ENCODE peak calls at places on chromosomes 5 and 9, in ten cellular contexts. K is fibroblast of villous mesenchyme, G is cardiac fibroblast, L is HFFc6, J is sigmoid colon, R is body of pancreas, N is heart right ventricle, T is cardiac muscle cell, Q is GM20000, V is endothelial cell. A is an unnamed sample.

GRCh38 chr5:31270396-31270795 is 76.9 kb downstream of the CDH6 start:
- DNase-seq in K (no peak), G (peak), L (no peak), J (no peak), R (no peak), N (no peak), T (peak), Q (peak), V (peak), A (no peak)

GRCh38 chr5:174064171-174064570 is 18.7 kb downstream of the NSG2 start:
- DNase-seq in K (no peak), G (no peak), L (no peak), J (no peak), R (no peak), N (no peak), T (no peak), Q (no peak), V (no peak), A (no peak)

GRCh38 chr9:33159760-33160127 is 7.4 kb downstream of the B4GALT1 start:
- DNase-seq in K (peak), G (peak), L (peak), J (no peak), R (no peak), N (peak), T (no peak), Q (peak), V (no peak), A (no peak)

GRCh38 chr9:136400038-136400834 is at the start of gene SNAPC4:
- DNase-seq in K (peak), G (peak), L (peak), J (peak), R (peak), N (peak), T (peak), Q (peak), V (peak), A (peak)

GRCh38 chr5:31232273-31232888 is 38.9 kb downstream of the CDH6 start:
- DNase-seq in K (peak), G (peak), L (peak), J (no peak), R (peak), N (peak), T (peak), Q (peak), V (peak), A (no peak)

GRCh38 chr5:178428341-178429155 is 161.6 kb downstream of the COL23A1 start:
- DNase-seq in K (no peak), G (no peak), L (no peak), J (no peak), R (peak), N (peak), T (no peak), Q (no peak), V (peak), A (no peak)

GRCh38 chr5:167051369-167051768 is 1240.1 kb upstream of the WWC1 start:
- DNase-seq in K (no peak), G (no peak), L (no peak), J (no peak), R (no peak), N (no peak), T (no peak), Q (no peak), V (no peak), A (no peak)

GRCh38 chr5:168734657-168735344 is 155.6 kb upstream of the PANK3 start:
- DNase-seq in K (no peak), G (peak), L (no peak), J (peak), R (peak), N (no peak), T (no peak), Q (peak), V (no peak), A (no peak)

GRCh38 chr5:36688722-36689121 is 82.3 kb downstream of the SLC1A3 start:
- DNase-seq in K (peak), G (peak), L (no peak), J (no peak), R (no peak), N (no peak), T (peak), Q (peak), V (peak), A (no peak)

GRCh38 chr9:80501635-80502034 is 929.9 kb downstream of the TLE4 start:
- DNase-seq in K (peak), G (peak), L (no peak), J (no peak), R (no peak), N (no peak), T (no peak), Q (no peak), V (no peak), A (no peak)

GRCh38 chr5:57082441-57083067 is 91.3 kb upstream of the GPBP1 start:
- DNase-seq in K (peak), G (peak), L (peak), J (no peak), R (no peak), N (no peak), T (no peak), Q (no peak), V (no peak), A (no peak)

GRCh38 chr9:123085916-123086315 is 52.4 kb downstream of the GPR21 start:
- DNase-seq in K (no peak), G (no peak), L (no peak), J (no peak), R (no peak), N (no peak), T (no peak), Q (no peak), V (no peak), A (no peak)

GRCh38 chr5:20463206-20463605 is 475.2 kb upstream of the CDH18 start:
- DNase-seq in K (no peak), G (no peak), L (no peak), J (no peak), R (no peak), N (no peak), T (no peak), Q (no peak), V (no peak), A (no peak)

GRCh38 chr9:88660611-88661010 is 125.6 kb downstream of the NXNL2 start:
- DNase-seq in K (peak), G (peak), L (peak), J (no peak), R (no peak), N (no peak), T (peak), Q (no peak), V (peak), A (no peak)
- TF ChIP-seq CTCF in K (peak), G (peak), L (peak), J (no peak), R (no peak), N (peak), T (peak), Q (peak), V (peak), A (peak)

GRCh38 chr5:43560128-43560527 is 3.3 kb upstream of the PAIP1 start:
- DNase-seq in K (peak), G (peak), L (peak), J (no peak), R (no peak), N (no peak), T (no peak), Q (no peak), V (no peak), A (no peak)

GRCh38 chr5:43554497-43554896 is 2.4 kb downstream of the PAIP1 start:
- DNase-seq in K (no peak), G (no peak), L (no peak), J (no peak), R (no peak), N (no peak), T (no peak), Q (no peak), V (no peak), A (no peak)

GRCh38 chr5:43555895-43556606 is 826 bp downstream of the PAIP1 start:
- DNase-seq in K (peak), G (peak), L (no peak), J (peak), R (peak), N (peak), T (peak), Q (peak), V (peak), A (peak)

GRCh38 chr5:43553381-43553780 is 3.5 kb downstream of the PAIP1 start:
- DNase-seq in K (no peak), G (peak), L (no peak), J (no peak), R (no peak), N (no peak), T (no peak), Q (no peak), V (no peak), A (no peak)

DNA sequence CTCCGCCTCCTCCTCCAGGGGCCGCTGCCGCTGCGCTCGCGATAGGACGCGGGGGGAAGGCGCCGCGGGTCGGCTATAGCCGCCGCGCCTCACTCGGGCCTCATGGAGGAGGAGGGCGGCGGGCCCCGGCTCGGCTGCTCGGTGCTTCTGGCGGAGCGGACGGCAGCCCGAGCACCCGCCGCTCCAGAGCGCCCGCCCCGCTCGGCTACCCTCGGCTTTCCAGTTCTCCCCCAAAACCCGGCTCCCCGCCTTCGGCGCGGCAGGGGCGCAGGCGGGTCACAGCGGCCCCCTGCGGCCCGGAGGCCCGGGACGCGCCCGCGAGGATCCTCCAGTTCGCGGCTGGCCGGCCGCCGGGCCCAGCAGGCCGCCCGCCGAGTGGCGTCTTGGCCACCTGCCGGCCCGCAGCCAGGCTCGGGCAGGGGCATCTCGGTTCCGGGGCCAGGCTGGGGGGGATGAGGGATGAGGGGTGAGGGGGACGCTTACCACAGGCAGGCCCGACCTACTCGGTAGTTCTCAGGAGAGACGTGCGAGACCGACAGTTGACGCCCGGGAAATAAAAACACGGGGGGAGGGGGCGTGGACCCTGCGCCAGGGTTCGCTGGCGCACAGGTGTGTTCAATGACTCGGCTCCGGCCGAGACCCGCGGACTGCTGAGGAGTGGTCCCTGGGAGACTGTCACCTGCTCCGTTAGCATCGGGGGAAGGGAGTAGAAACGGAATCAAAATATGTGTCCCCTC is at the start of gene PAIP1:
- DNase-seq in K (peak), G (peak), L (peak), J (peak), R (peak), N (peak), T (peak), Q (peak), V (peak), A (peak)
- TF ChIP-seq CTCF in K (peak), G (peak), L (peak), J (no peak), R (peak), N (peak), T (peak), Q (peak), V (no peak), A (peak)

GRCh38 chr5:115947260-115947659 is 15.0 kb upstream of the LVRN start:
- DNase-seq in K (no peak), G (peak), L (peak), J (no peak), R (no peak), N (no peak), T (no peak), Q (no peak), V (no peak), A (no peak)
- TF ChIP-seq CTCF in K (no peak), G (no peak), L (peak), J (no peak), R (no peak), N (no peak), T (no peak), Q (no peak), V (no peak), A (no peak)

GRCh38 chr9:75855509-75855908 is 35.0 kb upstream of the PCSK5 start:
- DNase-seq in K (peak), G (peak), L (no peak), J (no peak), R (peak), N (peak), T (peak), Q (no peak), V (peak), A (no peak)
- TF ChIP-seq CTCF in K (peak), G (peak), L (peak), J (no peak), R (peak), N (peak), T (peak), Q (no peak), V (peak), A (peak)

DNA sequence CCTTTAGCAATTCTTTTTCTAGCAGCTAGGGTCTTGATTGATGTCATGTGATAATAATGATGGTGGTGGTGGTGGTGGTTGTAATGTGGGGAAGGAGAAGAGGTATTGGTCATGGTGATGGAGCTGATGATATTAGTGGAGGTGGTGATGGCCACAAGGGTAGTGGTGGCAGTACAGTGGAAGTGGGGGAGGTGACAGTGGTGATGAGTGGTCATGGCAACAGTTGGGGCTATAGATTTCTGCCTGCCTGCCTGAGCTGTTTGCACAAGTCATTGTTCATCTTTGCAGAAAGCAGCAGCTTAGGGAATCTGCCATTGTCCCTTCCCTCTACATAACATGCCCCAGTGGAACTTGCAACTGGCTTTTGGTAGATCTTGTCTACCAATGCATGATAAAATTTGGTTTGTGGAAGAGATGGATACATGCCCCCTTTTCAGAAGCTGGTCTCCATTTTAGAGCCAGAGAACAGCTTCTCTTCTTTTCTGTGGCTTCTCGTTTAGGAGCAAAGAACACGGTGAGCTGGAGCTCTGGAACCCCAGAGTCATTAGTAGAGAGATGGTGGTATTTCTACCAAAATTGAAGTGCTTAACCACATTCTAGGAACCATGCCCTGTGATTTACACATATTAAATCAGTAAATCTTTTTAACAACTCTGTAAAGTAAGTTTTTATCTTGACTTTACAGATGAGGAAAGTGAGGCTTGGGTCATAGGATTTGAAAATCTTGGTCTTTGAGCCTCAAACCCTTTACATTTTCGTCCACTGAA is 100.3 kb downstream of the AOPEP start:
- DNase-seq in K (no peak), G (no peak), L (no peak), J (no peak), R (no peak), N (no peak), T (no peak), Q (no peak), V (no peak), A (no peak)
- TF ChIP-seq CTCF in K (no peak), G (no peak), L (no peak), J (no peak), R (no peak), N (no peak), T (no peak), Q (no peak), V (no peak), A (no peak)